ENCODE peak calls at places on chromosome 11, in seven cellular contexts. X is stimulated activated CD4-positive, alpha-beta T cell treated with anti-CD3 and anti-CD28 coated beads, Interleukin-12 subunit alpha, Interleukin-12 subunit beta, amount 100 ng/mL, for 4 hours; Q is AML-193; M is memory B cell; N is KG1; P is pons; Y is transverse colon. L is an unnamed sample.
A peak's percentile ranks its signal among the peaks of the same experiment; 100 is the strongest.

GRCh38 chr11:34656062-34656720 is 35.3 kb downstream of the EHF start:
- DNase-seq in X (no peak), Q (no peak), M (no peak), N (no peak), P (peak; percentile 96), Y (no peak), L (no peak)

GRCh38 chr11:125271436-125272064 is 107.0 kb downstream of the PKNOX2 start:
- DNase-seq in X (no peak), Q (no peak), M (no peak), N (no peak), P (no peak), Y (no peak), L (no peak)

GRCh38 chr11:130121430-130121978 is 38.1 kb upstream of the ST14 start:
- DNase-seq in X (no peak), Q (no peak), M (no peak), N (no peak), P (no peak), Y (no peak), L (no peak)

GRCh38 chr11:112871909-112872511 is 89.2 kb upstream of the NCAM1 start:
- DNase-seq in X (no peak), Q (no peak), M (no peak), N (no peak), P (no peak), Y (no peak), L (no peak)

GRCh38 chr11:109062445-109062844 is 359.5 kb upstream of the C11orf87 start:
- DNase-seq in X (no peak), Q (no peak), M (no peak), N (no peak), P (no peak), Y (no peak), L (no peak)

GRCh38 chr11:73976451-73977151 is 6.0 kb downstream of the UCP2 start:
- DNase-seq in X (no peak), Q (no peak), M (no peak), N (no peak), P (no peak), Y (no peak), L (no peak)

GRCh38 chr11:67031791-67032561 is 9.0 kb downstream of the SYT12 start:
- DNase-seq in X (no peak), Q (no peak), M (no peak), N (no peak), P (no peak), Y (no peak), L (no peak)

GRCh38 chr11:848988-849824 is 6.6 kb downstream of the TSPAN4 start:
- DNase-seq in X (peak; percentile 47), Q (no peak), M (no peak), N (no peak), P (no peak), Y (no peak), L (no peak)

GRCh38 chr11:66721939-66722338 is 7.1 kb downstream of the SPTBN2 start:
- DNase-seq in X (no peak), Q (no peak), M (no peak), N (no peak), P (no peak), Y (no peak), L (no peak)

GRCh38 chr11:128680906-128681305 is 13.0 kb upstream of the FLI1 start:
- DNase-seq in X (no peak), Q (no peak), M (no peak), N (no peak), P (no peak), Y (no peak), L (no peak)